ENCODE peak calls at places on chromosomes 6 and 20, in four cellular contexts. One of them, this sample, is unnamed.

GRCh38 chr6:145475794-145476396 is 259.4 kb downstream of the EPM2A start:
- DNase-seq in heart right ventricle: no peak
- DNase-seq in effector CD4-positive, alpha-beta T cell: no peak
- DNase-seq in adipocyte: no peak
- DNase-seq in this sample: no peak

GRCh38 chr6:52213127-52213526 is 27.0 kb downstream of the IL17A start:
- DNase-seq in effector CD4-positive, alpha-beta T cell: no peak
- DNase-seq in heart right ventricle: no peak
- DNase-seq in adipocyte: no peak
- DNase-seq in this sample: no peak

GRCh38 chr6:30828027-30828962 is 56.0 kb upstream of the DDR1 start:
- DNase-seq in heart right ventricle: peak
- DNase-seq in effector CD4-positive, alpha-beta T cell: peak
- DNase-seq in adipocyte: peak
- DNase-seq in this sample: peak

GRCh38 chr6:142265476-142265875 is 36.3 kb upstream of the ADGRG6 start:
- DNase-seq in adipocyte: no peak
- DNase-seq in heart right ventricle: no peak
- DNase-seq in effector CD4-positive, alpha-beta T cell: no peak
- DNase-seq in this sample: no peak

GRCh38 chr6:5214570-5215052 is 46.1 kb downstream of the LYRM4 start:
- DNase-seq in effector CD4-positive, alpha-beta T cell: no peak
- DNase-seq in adipocyte: peak
- DNase-seq in heart right ventricle: peak
- DNase-seq in this sample: peak

GRCh38 chr20:56368351-56369134 is 9.8 kb downstream of the FAM210B start:
- DNase-seq in heart right ventricle: no peak
- DNase-seq in effector CD4-positive, alpha-beta T cell: no peak
- DNase-seq in adipocyte: no peak
- DNase-seq in this sample: no peak

GRCh38 chr6:160730911-160731310 is 28.9 kb downstream of the PLG start:
- DNase-seq in heart right ventricle: no peak
- DNase-seq in effector CD4-positive, alpha-beta T cell: no peak
- DNase-seq in adipocyte: no peak
- DNase-seq in this sample: no peak

GRCh38 chr20:57004416-57004815 is 262.0 kb downstream of the BMP7 start:
- DNase-seq in effector CD4-positive, alpha-beta T cell: no peak
- DNase-seq in adipocyte: no peak
- DNase-seq in heart right ventricle: no peak
- DNase-seq in this sample: no peak

GRCh38 chr6:36504982-36505381 is 42.3 kb downstream of the STK38 start:
- DNase-seq in effector CD4-positive, alpha-beta T cell: no peak
- DNase-seq in heart right ventricle: no peak
- DNase-seq in adipocyte: peak
- DNase-seq in this sample: no peak

GRCh38 chr6:69378326-69378725 is 418.5 kb downstream of the LMBRD1 start:
- DNase-seq in adipocyte: no peak
- DNase-seq in heart right ventricle: no peak
- DNase-seq in effector CD4-positive, alpha-beta T cell: no peak
- DNase-seq in this sample: no peak

GRCh38 chr20:45415822-45416637 is at the start of gene PIGT:
- DNase-seq in effector CD4-positive, alpha-beta T cell: peak
- DNase-seq in adipocyte: peak
- DNase-seq in heart right ventricle: peak
- DNase-seq in this sample: peak

GRCh38 chr6:22622390-22622789 is 53.0 kb downstream of the HDGFL1 start:
- DNase-seq in adipocyte: no peak
- DNase-seq in effector CD4-positive, alpha-beta T cell: no peak
- DNase-seq in heart right ventricle: no peak
- DNase-seq in this sample: no peak

GRCh38 chr6:114304304-114304887 is 38.4 kb downstream of the HS3ST5 start:
- DNase-seq in heart right ventricle: no peak
- DNase-seq in adipocyte: peak
- DNase-seq in effector CD4-positive, alpha-beta T cell: no peak
- DNase-seq in this sample: no peak

GRCh38 chr20:50873518-50873959 is 57.7 kb downstream of the ADNP start:
- DNase-seq in heart right ventricle: no peak
- DNase-seq in effector CD4-positive, alpha-beta T cell: no peak
- DNase-seq in adipocyte: no peak
- DNase-seq in this sample: no peak

GRCh38 chr6:9204171-9204570 is 768.8 kb upstream of the SLC35B3 start:
- DNase-seq in adipocyte: peak
- DNase-seq in effector CD4-positive, alpha-beta T cell: no peak
- DNase-seq in heart right ventricle: no peak
- DNase-seq in this sample: no peak

GRCh38 chr6:6920114-6920983 is 187.4 kb upstream of the RREB1 start:
- DNase-seq in heart right ventricle: no peak
- DNase-seq in effector CD4-positive, alpha-beta T cell: no peak
- DNase-seq in adipocyte: no peak
- DNase-seq in this sample: no peak